ENCODE peak calls at places on chromosome 4, in five cellular contexts. X is amniotic stem cell, U is fibroblast of lung, C is cardiac muscle cell, K is aorta. V is an unnamed sample.

GRCh38 chr4:79325436-79325835 is 425 bp downstream of the NAA11 start:
- DNase-seq in C (no peak), U (no peak), K (no peak), X (no peak), V (no peak)

GRCh38 chr4:159296061-159296460 is 193.2 kb downstream of the RAPGEF2 start:
- DNase-seq in X (no peak), U (peak; percentile 63), K (no peak), C (no peak), V (peak; percentile 44)

GRCh38 chr4:13329963-13330362 is 154.2 kb downstream of the RAB28 start:
- DNase-seq in K (no peak), U (peak; percentile 62), X (no peak), C (peak; percentile 31), V (no peak)

GRCh38 chr4:101028886-101029285 is 318.4 kb downstream of the PPP3CA start:
- DNase-seq in U (no peak), K (no peak), C (no peak), X (no peak), V (no peak)

GRCh38 chr4:75820676-75821075 is 81.6 kb downstream of the PPEF2 start:
- DNase-seq in C (no peak), K (no peak), X (no peak), U (no peak), V (no peak)

GRCh38 chr4:112403072-112403945 is 106.1 kb downstream of the ALPK1 start:
- DNase-seq in U (peak; percentile 19), C (peak; percentile 25), K (no peak), X (no peak), V (no peak)

GRCh38 chr4:72449705-72450104 is 119.3 kb downstream of the ADAMTS3 start:
- DNase-seq in K (no peak), U (no peak), C (no peak), X (no peak), V (no peak)

GRCh38 chr4:83646538-83646937 is 110.6 kb downstream of the GPAT3 start:
- DNase-seq in U (no peak), K (no peak), X (no peak), C (no peak), V (no peak)

GRCh38 chr4:88752754-88753153 is 55.1 kb upstream of the NAP1L5 start:
- DNase-seq in C (no peak), U (no peak), K (peak; percentile 42), X (no peak), V (no peak)

GRCh38 chr4:68905598-68906237 is 45.9 kb downstream of the UGT2A3 start:
- DNase-seq in U (peak; percentile 0), X (no peak), K (no peak), C (no peak), V (no peak)

GRCh38 chr4:159052315-159052714 is 50.6 kb upstream of the RAPGEF2 start:
- DNase-seq in X (no peak), U (no peak), K (no peak), C (no peak), V (no peak)

GRCh38 chr4:164876680-164877324 is at the start of gene APELA:
- DNase-seq in X (no peak), C (no peak), K (no peak), U (no peak), V (no peak)

GRCh38 chr4:82721819-82722423 is 76.7 kb downstream of the SCD5 start:
- DNase-seq in K (no peak), C (no peak), X (no peak), U (peak; percentile 30), V (peak; percentile 38)

GRCh38 chr4:22356996-22357596 is 158.8 kb downstream of the ADGRA3 start:
- DNase-seq in K (no peak), C (peak; percentile 57), U (peak; percentile 46), X (peak; percentile 47), V (no peak)

GRCh38 chr4:25313194-25313895 is 771 bp downstream of the ZCCHC4 start:
- DNase-seq in C (no peak), X (no peak), U (no peak), K (no peak), V (no peak)

GRCh38 chr4:55008166-55009056 is 117.0 kb downstream of the KDR start:
- DNase-seq in X (no peak), U (no peak), C (peak; percentile 42), K (no peak), V (no peak)

GRCh38 chr4:129110931-129111330 is 15.0 kb downstream of the C4orf33 start:
- DNase-seq in C (no peak), U (no peak), K (no peak), X (no peak), V (no peak)

GRCh38 chr4:126973201-126973600 is 659.6 kb upstream of the INTU start:
- DNase-seq in X (no peak), U (peak; percentile 12), K (no peak), C (peak; percentile 24), V (no peak)

GRCh38 chr4:185143596-185143969 is 517 bp downstream of the SLC25A4 start:
- DNase-seq in C (peak; percentile 14), X (no peak), K (peak; percentile 79), U (peak; percentile 27), V (no peak)

GRCh38 chr4:25838526-25838925 is 24.3 kb downstream of the SEL1L3 start:
- DNase-seq in C (no peak), K (no peak), U (no peak), X (no peak), V (no peak)

GRCh38 chr4:128737098-128737513 is 72.4 kb upstream of the JADE1 start:
- DNase-seq in U (peak; percentile 31), C (peak; percentile 63), K (no peak), X (no peak), V (no peak)

GRCh38 chr4:101774807-101775206 is 15.7 kb upstream of the BANK1 start:
- DNase-seq in C (peak; percentile 69), U (no peak), K (no peak), X (peak; percentile 63), V (no peak)

GRCh38 chr4:36241771-36242170 is 2.5 kb downstream of the ARAP2 start:
- DNase-seq in X (no peak), C (no peak), U (peak; percentile 1), K (no peak), V (no peak)

GRCh38 chr4:109094061-109094460 is 208.4 kb downstream of the COL25A1 start:
- DNase-seq in X (no peak), U (no peak), K (no peak), C (peak; percentile 45), V (no peak)

GRCh38 chr4:105845559-105845958 is 49.7 kb upstream of the NPNT start:
- DNase-seq in C (no peak), U (no peak), K (no peak), X (no peak), V (no peak)

GRCh38 chr4:58732973-58733372 is 1622.8 kb upstream of the IGFBP7 start:
- DNase-seq in X (no peak), U (no peak), K (no peak), C (no peak), V (peak; percentile 20)

GRCh38 chr4:185425600-185426352 is at the start of gene UFSP2:
- DNase-seq in C (peak; percentile 94), U (peak; percentile 92), K (peak; percentile 93), X (peak; percentile 75), V (peak; percentile 74)

GRCh38 chr4:111641813-111642579 is 503.3 kb upstream of the FAM241A start:
- DNase-seq in U (peak; percentile 95), X (peak; percentile 86), K (no peak), C (peak; percentile 95), V (peak; percentile 74)

V was measured in NCI-H460.